ENCODE peak calls at places on chromosome 19, in six cellular contexts. H is SW480; F is hypothalamus; P is SJSA1; O is stimulated activated naive CD4-positive, alpha-beta T cell; K is naive thymus-derived CD8-positive, alpha-beta T cell. Q is an unnamed sample.
A peak's percentile ranks its signal among the peaks of the same experiment; 100 is the strongest.

GRCh38 chr19:54154603-54155345 is 4.7 kb downstream of the LENG1 start:
- DNase-seq in F (no peak), P (no peak), K (peak; percentile 77), O (peak; percentile 64), H (no peak), Q (peak; percentile 53)

GRCh38 chr19:53531457-53531856 is 6.5 kb upstream of the ZNF331 start:
- DNase-seq in H (no peak), K (no peak), P (no peak), O (no peak), F (no peak), Q (no peak)

GRCh38 chr19:35055715-35056179 is 14.2 kb downstream of the HPN start:
- DNase-seq in P (no peak), K (no peak), H (peak; percentile 60), O (no peak), F (no peak), Q (no peak)

GRCh38 chr19:8473652-8474476 is 28.6 kb downstream of the PRAM1 start:
- DNase-seq in F (no peak), K (no peak), P (no peak), O (no peak), H (no peak), Q (no peak)

GRCh38 chr19:12665281-12665573 is 1.3 kb downstream of the MAN2B1 start:
- DNase-seq in H (no peak), K (peak; percentile 59), P (no peak), F (peak; percentile 17), O (peak; percentile 40), Q (peak; percentile 71)

GRCh38 chr19:34962281-34962944 is 1.6 kb downstream of the ZNF792 start:
- DNase-seq in P (no peak), K (peak; percentile 26), O (no peak), H (no peak), F (no peak), Q (no peak)

GRCh38 chr19:19270749-19271571 is 2.1 kb downstream of the TM6SF2 start:
- DNase-seq in P (no peak), K (no peak), O (no peak), H (no peak), F (no peak), Q (no peak)

GRCh38 chr19:49212302-49212701 is 54.7 kb downstream of the TRPM4 start:
- DNase-seq in F (no peak), H (no peak), K (no peak), O (no peak), P (no peak), Q (no peak)

GRCh38 chr19:31054430-31054829 is 294.8 kb downstream of the TSHZ3 start:
- DNase-seq in P (peak; percentile 63), F (no peak), H (peak; percentile 44), O (no peak), K (no peak), Q (peak; percentile 37)

GRCh38 chr19:51131780-51132680 is 7.3 kb downstream of the SIGLEC9 start:
- DNase-seq in F (peak; percentile 18), O (peak; percentile 35), P (no peak), H (no peak), K (peak; percentile 51), Q (no peak)

GRCh38 chr19:55353803-55354697 is 469 bp downstream of the COX6B2 start:
- DNase-seq in P (peak; percentile 56), H (peak; percentile 68), O (no peak), K (peak; percentile 57), F (no peak), Q (peak; percentile 60)

GRCh38 chr19:13681509-13681908 is 82.8 kb upstream of the MRI1 start:
- DNase-seq in P (no peak), O (no peak), H (peak; percentile 50), K (no peak), F (no peak), Q (no peak)

GRCh38 chr19:17183858-17184271 is 31.3 kb upstream of the USE1 start:
- DNase-seq in K (peak; percentile 44), O (peak; percentile 61), H (no peak), P (no peak), F (no peak), Q (peak; percentile 21)

GRCh38 chr19:55443824-55444719 is 972 bp upstream of the SHISA7 start:
- DNase-seq in K (no peak), O (no peak), H (no peak), F (no peak), P (no peak), Q (no peak)

GRCh38 chr19:1475751-1476437 is 3.1 kb downstream of the C19orf25 start:
- DNase-seq in K (no peak), P (no peak), H (no peak), F (no peak), O (no peak), Q (no peak)

GRCh38 chr19:39563408-39563807 is 23.4 kb upstream of the EID2 start:
- DNase-seq in F (no peak), P (peak; percentile 11), K (no peak), O (no peak), H (peak; percentile 61), Q (no peak)

GRCh38 chr19:46716672-46717033 is 261 bp downstream of the PRKD2 start:
- DNase-seq in O (no peak), F (no peak), P (no peak), K (no peak), H (no peak), Q (no peak)

GRCh38 chr19:11767633-11768133 is 883 bp downstream of the ZNF441 start:
- DNase-seq in P (peak; percentile 35), O (no peak), K (peak; percentile 18), F (peak; percentile 16), H (peak; percentile 50), Q (peak; percentile 11)

GRCh38 chr19:29323972-29324680 is 111.2 kb upstream of the UQCRFS1 start:
- DNase-seq in H (no peak), P (no peak), K (no peak), O (no peak), F (no peak), Q (no peak)

GRCh38 chr19:5032101-5032967 is 63.4 kb downstream of the KDM4B start:
- DNase-seq in P (no peak), H (peak; percentile 13), F (no peak), K (no peak), O (no peak), Q (no peak)

GRCh38 chr19:18173572-18174294 is at the start of gene IFI30:
- DNase-seq in K (peak; percentile 53), H (peak; percentile 87), F (peak; percentile 26), P (peak; percentile 29), O (no peak), Q (peak; percentile 44)

GRCh38 chr19:11581740-11582139 is 4.3 kb upstream of the ACP5 start:
- DNase-seq in K (peak; percentile 61), P (no peak), O (peak; percentile 47), F (no peak), H (no peak), Q (no peak)

GRCh38 chr19:10450853-10451609 is 30.7 kb downstream of the PDE4A start:
- DNase-seq in F (no peak), P (no peak), O (no peak), H (peak; percentile 99), K (no peak), Q (no peak)

GRCh38 chr19:7645656-7646425 is 8.9 kb downstream of the STXBP2 start:
- DNase-seq in H (no peak), K (no peak), P (no peak), O (no peak), F (no peak), Q (no peak)

GRCh38 chr19:46607441-46607841 is 6.3 kb downstream of the CALM3 start:
- DNase-seq in F (peak; percentile 33), O (no peak), K (no peak), P (no peak), H (no peak), Q (no peak)

GRCh38 chr19:46861691-46862503 is 1.1 kb downstream of the ARHGAP35 start:
- DNase-seq in H (peak; percentile 51), F (no peak), O (no peak), P (peak; percentile 32), K (no peak), Q (no peak)

GRCh38 chr19:8311461-8312260 is 3.5 kb upstream of the CD320 start:
- DNase-seq in K (no peak), O (no peak), P (no peak), H (no peak), F (no peak), Q (no peak)

GRCh38 chr19:10713317-10713716 is 4.6 kb upstream of the DNM2 start:
- DNase-seq in H (no peak), F (no peak), K (no peak), O (no peak), P (no peak), Q (peak; percentile 54)

GRCh38 chr19:40219721-40220276 is 1.6 kb upstream of the TTC9B start:
- DNase-seq in P (peak; percentile 56), F (no peak), K (no peak), H (peak; percentile 67), O (no peak), Q (no peak)

GRCh38 chr19:3548594-3548993 is 8.8 kb downstream of the MFSD12 start:
- DNase-seq in K (no peak), H (no peak), O (no peak), F (peak; percentile 18), P (no peak), Q (no peak)

GRCh38 chr19:41225238-41226052 is 6.4 kb downstream of the AXL start:
- DNase-seq in K (peak; percentile 12), F (no peak), H (peak; percentile 100), O (peak; percentile 6), P (peak; percentile 100), Q (peak; percentile 49)

GRCh38 chr19:35350591-35350990 is 2.9 kb downstream of the FFAR1 start:
- DNase-seq in F (no peak), O (no peak), P (no peak), H (no peak), K (no peak), Q (peak; percentile 9)

GRCh38 chr19:51327066-51327985 is 14.6 kb downstream of the VSIG10L start:
- DNase-seq in O (no peak), F (peak; percentile 17), H (no peak), P (no peak), K (peak; percentile 25), Q (peak; percentile 58)

Q was measured in stimulated activated naive CD8-positive, alpha-beta T cell treated with anti-CD3 and anti-CD28 coated beads, Interleukin-15, amount 100 ng/mL, for 72 hours.